ENCODE peak calls at places on chromosomes 3 and 15, in five cellular contexts. One of them, this sample, is unnamed.

GRCh38 chr15:91801836-91802534 is 51.5 kb upstream of the SLCO3A1 start:
- DNase-seq in endothelial cell: no peak
- DNase-seq in mucosa of descending colon: no peak
- DNase-seq in stimulated activated CD8-positive, alpha-beta memory T cell treated with anti-CD3 and anti-CD28 coated beads, Interleukin-15, amount 100 ng/mL, for 4 hours: no peak
- DNase-seq in substantia nigra: no peak
- DNase-seq in this sample: no peak

GRCh38 chr3:9704343-9705322 is 1.0 kb downstream of the CPNE9 start:
- DNase-seq in endothelial cell: peak; percentile 62
- DNase-seq in mucosa of descending colon: peak; percentile 63
- DNase-seq in stimulated activated CD8-positive, alpha-beta memory T cell treated with anti-CD3 and anti-CD28 coated beads, Interleukin-15, amount 100 ng/mL, for 4 hours: no peak
- DNase-seq in substantia nigra: no peak
- DNase-seq in this sample: peak; percentile 49

GRCh38 chr15:66943456-66944095 is 121.8 kb upstream of the SMAD3 start:
- DNase-seq in endothelial cell: no peak
- DNase-seq in mucosa of descending colon: peak; percentile 66
- DNase-seq in stimulated activated CD8-positive, alpha-beta memory T cell treated with anti-CD3 and anti-CD28 coated beads, Interleukin-15, amount 100 ng/mL, for 4 hours: no peak
- DNase-seq in substantia nigra: no peak
- DNase-seq in this sample: no peak

GRCh38 chr3:101300073-101300472 is 20.3 kb downstream of the IMPG2 start:
- DNase-seq in endothelial cell: no peak
- DNase-seq in mucosa of descending colon: no peak
- DNase-seq in stimulated activated CD8-positive, alpha-beta memory T cell treated with anti-CD3 and anti-CD28 coated beads, Interleukin-15, amount 100 ng/mL, for 4 hours: no peak
- DNase-seq in substantia nigra: no peak
- DNase-seq in this sample: peak; percentile 9

GRCh38 chr15:34354286-34354685 is 11.2 kb downstream of the NUTM1 start:
- DNase-seq in endothelial cell: no peak
- DNase-seq in mucosa of descending colon: no peak
- DNase-seq in stimulated activated CD8-positive, alpha-beta memory T cell treated with anti-CD3 and anti-CD28 coated beads, Interleukin-15, amount 100 ng/mL, for 4 hours: no peak
- DNase-seq in substantia nigra: no peak
- DNase-seq in this sample: no peak

GRCh38 chr3:112293368-112294321 is at the start of gene SLC9C1:
- DNase-seq in endothelial cell: peak; percentile 48
- DNase-seq in mucosa of descending colon: peak; percentile 32
- DNase-seq in stimulated activated CD8-positive, alpha-beta memory T cell treated with anti-CD3 and anti-CD28 coated beads, Interleukin-15, amount 100 ng/mL, for 4 hours: no peak
- DNase-seq in substantia nigra: peak; percentile 54
- DNase-seq in this sample: peak; percentile 64

GRCh38 chr15:69194854-69195253 is 34.4 kb downstream of the GLCE start:
- DNase-seq in endothelial cell: no peak
- DNase-seq in mucosa of descending colon: no peak
- DNase-seq in stimulated activated CD8-positive, alpha-beta memory T cell treated with anti-CD3 and anti-CD28 coated beads, Interleukin-15, amount 100 ng/mL, for 4 hours: no peak
- DNase-seq in substantia nigra: no peak
- DNase-seq in this sample: no peak

GRCh38 chr3:127884069-127884468 is 31.0 kb upstream of the KBTBD12 start:
- DNase-seq in endothelial cell: no peak
- DNase-seq in mucosa of descending colon: no peak
- DNase-seq in stimulated activated CD8-positive, alpha-beta memory T cell treated with anti-CD3 and anti-CD28 coated beads, Interleukin-15, amount 100 ng/mL, for 4 hours: no peak
- DNase-seq in substantia nigra: no peak
- DNase-seq in this sample: no peak

GRCh38 chr3:152183473-152183872 is 85.3 kb upstream of the MBNL1 start:
- DNase-seq in endothelial cell: peak; percentile 36
- DNase-seq in mucosa of descending colon: peak; percentile 22
- DNase-seq in stimulated activated CD8-positive, alpha-beta memory T cell treated with anti-CD3 and anti-CD28 coated beads, Interleukin-15, amount 100 ng/mL, for 4 hours: peak; percentile 25
- DNase-seq in substantia nigra: peak; percentile 41
- DNase-seq in this sample: peak; percentile 9

GRCh38 chr15:101027273-101027901 is 108.2 kb downstream of the LRRK1 start:
- DNase-seq in endothelial cell: no peak
- DNase-seq in mucosa of descending colon: peak; percentile 27
- DNase-seq in stimulated activated CD8-positive, alpha-beta memory T cell treated with anti-CD3 and anti-CD28 coated beads, Interleukin-15, amount 100 ng/mL, for 4 hours: no peak
- DNase-seq in substantia nigra: no peak
- DNase-seq in this sample: no peak

GRCh38 chr3:151879037-151879436 is 5.6 kb downstream of the SUCNR1 start:
- DNase-seq in endothelial cell: no peak
- DNase-seq in mucosa of descending colon: no peak
- DNase-seq in stimulated activated CD8-positive, alpha-beta memory T cell treated with anti-CD3 and anti-CD28 coated beads, Interleukin-15, amount 100 ng/mL, for 4 hours: no peak
- DNase-seq in substantia nigra: no peak
- DNase-seq in this sample: no peak

GRCh38 chr3:123618768-123619484 is 34.1 kb upstream of the HACD2 start:
- DNase-seq in endothelial cell: no peak
- DNase-seq in mucosa of descending colon: peak; percentile 41
- DNase-seq in stimulated activated CD8-positive, alpha-beta memory T cell treated with anti-CD3 and anti-CD28 coated beads, Interleukin-15, amount 100 ng/mL, for 4 hours: no peak
- DNase-seq in substantia nigra: peak; percentile 62
- DNase-seq in this sample: no peak

GRCh38 chr15:90603893-90604292 is 74.2 kb downstream of the CRTC3 start:
- DNase-seq in endothelial cell: no peak
- DNase-seq in mucosa of descending colon: peak; percentile 69
- DNase-seq in stimulated activated CD8-positive, alpha-beta memory T cell treated with anti-CD3 and anti-CD28 coated beads, Interleukin-15, amount 100 ng/mL, for 4 hours: no peak
- DNase-seq in substantia nigra: no peak
- DNase-seq in this sample: no peak

GRCh38 chr3:174168026-174168425 is 691.1 kb upstream of the NAALADL2 start:
- DNase-seq in endothelial cell: no peak
- DNase-seq in mucosa of descending colon: no peak
- DNase-seq in stimulated activated CD8-positive, alpha-beta memory T cell treated with anti-CD3 and anti-CD28 coated beads, Interleukin-15, amount 100 ng/mL, for 4 hours: no peak
- DNase-seq in substantia nigra: no peak
- DNase-seq in this sample: no peak

GRCh38 chr3:109336272-109336957 is 931 bp downstream of the DPPA4 start:
- DNase-seq in endothelial cell: peak; percentile 60
- DNase-seq in mucosa of descending colon: no peak
- DNase-seq in stimulated activated CD8-positive, alpha-beta memory T cell treated with anti-CD3 and anti-CD28 coated beads, Interleukin-15, amount 100 ng/mL, for 4 hours: no peak
- DNase-seq in substantia nigra: no peak
- DNase-seq in this sample: no peak

GRCh38 chr3:197501879-197502620 is 53.7 kb downstream of the BDH1 start:
- DNase-seq in endothelial cell: peak; percentile 65
- DNase-seq in mucosa of descending colon: peak; percentile 84
- DNase-seq in stimulated activated CD8-positive, alpha-beta memory T cell treated with anti-CD3 and anti-CD28 coated beads, Interleukin-15, amount 100 ng/mL, for 4 hours: no peak
- DNase-seq in substantia nigra: peak; percentile 49
- DNase-seq in this sample: peak; percentile 43

GRCh38 chr3:141894524-141895176 is 18.2 kb downstream of the ATP1B3 start:
- DNase-seq in endothelial cell: no peak
- DNase-seq in mucosa of descending colon: no peak
- DNase-seq in stimulated activated CD8-positive, alpha-beta memory T cell treated with anti-CD3 and anti-CD28 coated beads, Interleukin-15, amount 100 ng/mL, for 4 hours: no peak
- DNase-seq in substantia nigra: no peak
- DNase-seq in this sample: no peak

GRCh38 chr3:12957824-12958792 is 115.1 kb downstream of the IQSEC1 start:
- DNase-seq in endothelial cell: no peak
- DNase-seq in mucosa of descending colon: no peak
- DNase-seq in stimulated activated CD8-positive, alpha-beta memory T cell treated with anti-CD3 and anti-CD28 coated beads, Interleukin-15, amount 100 ng/mL, for 4 hours: no peak
- DNase-seq in substantia nigra: no peak
- DNase-seq in this sample: no peak

GRCh38 chr3:186971578-186971977 is 41.3 kb downstream of the ST6GAL1 start:
- DNase-seq in endothelial cell: no peak
- DNase-seq in mucosa of descending colon: no peak
- DNase-seq in stimulated activated CD8-positive, alpha-beta memory T cell treated with anti-CD3 and anti-CD28 coated beads, Interleukin-15, amount 100 ng/mL, for 4 hours: no peak
- DNase-seq in substantia nigra: peak; percentile 43
- DNase-seq in this sample: no peak

GRCh38 chr3:36372534-36372935 is 7.8 kb upstream of the STAC start:
- DNase-seq in endothelial cell: no peak
- DNase-seq in mucosa of descending colon: no peak
- DNase-seq in stimulated activated CD8-positive, alpha-beta memory T cell treated with anti-CD3 and anti-CD28 coated beads, Interleukin-15, amount 100 ng/mL, for 4 hours: no peak
- DNase-seq in substantia nigra: no peak
- DNase-seq in this sample: no peak

GRCh38 chr15:96304839-96305238 is 25.7 kb upstream of the NR2F2 start:
- DNase-seq in endothelial cell: no peak
- DNase-seq in mucosa of descending colon: no peak
- DNase-seq in stimulated activated CD8-positive, alpha-beta memory T cell treated with anti-CD3 and anti-CD28 coated beads, Interleukin-15, amount 100 ng/mL, for 4 hours: no peak
- DNase-seq in substantia nigra: no peak
- DNase-seq in this sample: no peak

GRCh38 chr3:195001961-195002861 is 268.7 kb downstream of the XXYLT1 start:
- DNase-seq in endothelial cell: peak; percentile 58
- DNase-seq in mucosa of descending colon: peak; percentile 79
- DNase-seq in stimulated activated CD8-positive, alpha-beta memory T cell treated with anti-CD3 and anti-CD28 coated beads, Interleukin-15, amount 100 ng/mL, for 4 hours: no peak
- DNase-seq in substantia nigra: no peak
- DNase-seq in this sample: peak; percentile 40

GRCh38 chr15:61216519-61216918 is 12.6 kb downstream of the RORA start:
- DNase-seq in endothelial cell: no peak
- DNase-seq in mucosa of descending colon: no peak
- DNase-seq in stimulated activated CD8-positive, alpha-beta memory T cell treated with anti-CD3 and anti-CD28 coated beads, Interleukin-15, amount 100 ng/mL, for 4 hours: no peak
- DNase-seq in substantia nigra: no peak
- DNase-seq in this sample: no peak

GRCh38 chr15:95394186-95395067 is 936.1 kb upstream of the NR2F2 start:
- DNase-seq in endothelial cell: no peak
- DNase-seq in mucosa of descending colon: no peak
- DNase-seq in stimulated activated CD8-positive, alpha-beta memory T cell treated with anti-CD3 and anti-CD28 coated beads, Interleukin-15, amount 100 ng/mL, for 4 hours: no peak
- DNase-seq in substantia nigra: no peak
- DNase-seq in this sample: no peak

GRCh38 chr15:75696303-75696657 is 16.4 kb downstream of the CSPG4 start:
- DNase-seq in endothelial cell: no peak
- DNase-seq in mucosa of descending colon: no peak
- DNase-seq in stimulated activated CD8-positive, alpha-beta memory T cell treated with anti-CD3 and anti-CD28 coated beads, Interleukin-15, amount 100 ng/mL, for 4 hours: no peak
- DNase-seq in substantia nigra: peak; percentile 58
- DNase-seq in this sample: no peak

GRCh38 chr3:156918746-156919145 is 92.6 kb downstream of the LEKR1 start:
- DNase-seq in endothelial cell: no peak
- DNase-seq in mucosa of descending colon: no peak
- DNase-seq in stimulated activated CD8-positive, alpha-beta memory T cell treated with anti-CD3 and anti-CD28 coated beads, Interleukin-15, amount 100 ng/mL, for 4 hours: no peak
- DNase-seq in substantia nigra: no peak
- DNase-seq in this sample: no peak

GRCh38 chr3:195546130-195546560 is 3.0 kb upstream of the PPP1R2 start:
- DNase-seq in endothelial cell: no peak
- DNase-seq in mucosa of descending colon: no peak
- DNase-seq in stimulated activated CD8-positive, alpha-beta memory T cell treated with anti-CD3 and anti-CD28 coated beads, Interleukin-15, amount 100 ng/mL, for 4 hours: no peak
- DNase-seq in substantia nigra: no peak
- DNase-seq in this sample: no peak

GRCh38 chr3:195774917-195775316 is 36.8 kb downstream of the MUC4 start:
- DNase-seq in endothelial cell: peak; percentile 70
- DNase-seq in mucosa of descending colon: no peak
- DNase-seq in stimulated activated CD8-positive, alpha-beta memory T cell treated with anti-CD3 and anti-CD28 coated beads, Interleukin-15, amount 100 ng/mL, for 4 hours: no peak
- DNase-seq in substantia nigra: peak; percentile 26
- DNase-seq in this sample: peak; percentile 54

GRCh38 chr3:71416868-71417267 is 166.7 kb downstream of the FOXP1 start:
- DNase-seq in endothelial cell: no peak
- DNase-seq in mucosa of descending colon: no peak
- DNase-seq in stimulated activated CD8-positive, alpha-beta memory T cell treated with anti-CD3 and anti-CD28 coated beads, Interleukin-15, amount 100 ng/mL, for 4 hours: no peak
- DNase-seq in substantia nigra: no peak
- DNase-seq in this sample: peak; percentile 35

GRCh38 chr3:78613366-78614008 is 1154.3 kb downstream of the ROBO1 start:
- DNase-seq in endothelial cell: no peak
- DNase-seq in mucosa of descending colon: no peak
- DNase-seq in stimulated activated CD8-positive, alpha-beta memory T cell treated with anti-CD3 and anti-CD28 coated beads, Interleukin-15, amount 100 ng/mL, for 4 hours: no peak
- DNase-seq in substantia nigra: no peak
- DNase-seq in this sample: no peak

GRCh38 chr3:58492385-58492970 is 582 bp downstream of the KCTD6 start:
- DNase-seq in endothelial cell: peak; percentile 12
- DNase-seq in mucosa of descending colon: peak; percentile 40
- DNase-seq in stimulated activated CD8-positive, alpha-beta memory T cell treated with anti-CD3 and anti-CD28 coated beads, Interleukin-15, amount 100 ng/mL, for 4 hours: no peak
- DNase-seq in substantia nigra: no peak
- DNase-seq in this sample: no peak

GRCh38 chr3:38297947-38298711 is 16.0 kb downstream of the SLC22A14 start:
- DNase-seq in endothelial cell: no peak
- DNase-seq in mucosa of descending colon: no peak
- DNase-seq in stimulated activated CD8-positive, alpha-beta memory T cell treated with anti-CD3 and anti-CD28 coated beads, Interleukin-15, amount 100 ng/mL, for 4 hours: no peak
- DNase-seq in substantia nigra: no peak
- DNase-seq in this sample: no peak

GRCh38 chr3:188605960-188606359 is 452.0 kb downstream of the LPP start:
- DNase-seq in endothelial cell: no peak
- DNase-seq in mucosa of descending colon: no peak
- DNase-seq in stimulated activated CD8-positive, alpha-beta memory T cell treated with anti-CD3 and anti-CD28 coated beads, Interleukin-15, amount 100 ng/mL, for 4 hours: no peak
- DNase-seq in substantia nigra: no peak
- DNase-seq in this sample: no peak

GRCh38 chr3:49133226-49133951 is 539 bp upstream of the LAMB2 start:
- DNase-seq in endothelial cell: peak; percentile 79
- DNase-seq in mucosa of descending colon: peak; percentile 88
- DNase-seq in stimulated activated CD8-positive, alpha-beta memory T cell treated with anti-CD3 and anti-CD28 coated beads, Interleukin-15, amount 100 ng/mL, for 4 hours: no peak
- DNase-seq in substantia nigra: peak; percentile 65
- DNase-seq in this sample: peak; percentile 79

GRCh38 chr3:141769171-141769894 is 6.1 kb downstream of the GRK7 start:
- DNase-seq in endothelial cell: no peak
- DNase-seq in mucosa of descending colon: no peak
- DNase-seq in stimulated activated CD8-positive, alpha-beta memory T cell treated with anti-CD3 and anti-CD28 coated beads, Interleukin-15, amount 100 ng/mL, for 4 hours: no peak
- DNase-seq in substantia nigra: no peak
- DNase-seq in this sample: no peak

GRCh38 chr3:125313060-125313635 is 62.0 kb downstream of the ZNF148 start:
- DNase-seq in endothelial cell: no peak
- DNase-seq in mucosa of descending colon: no peak
- DNase-seq in stimulated activated CD8-positive, alpha-beta memory T cell treated with anti-CD3 and anti-CD28 coated beads, Interleukin-15, amount 100 ng/mL, for 4 hours: no peak
- DNase-seq in substantia nigra: no peak
- DNase-seq in this sample: no peak